ENCODE peak calls at places on chromosomes 13 and 19, in seven cellular contexts. Q, H, B, E, M, T and D are unnamed samples.

GRCh38 chr19:6362351-6362801 is 1.0 kb downstream of the CLPP start:
- DNase-seq in Q (peak), H (no peak), B (peak), E (no peak), M (no peak), T (no peak), D (no peak)

GRCh38 chr19:18422530-18423191 is 3.5 kb downstream of the SSBP4 start:
- DNase-seq in Q (peak), H (no peak), B (no peak), E (no peak), M (no peak), T (no peak), D (no peak)

GRCh38 chr19:10384580-10384979 is 4.2 kb upstream of the TYK2 start:
- DNase-seq in Q (no peak), H (no peak), B (no peak), E (no peak), M (no peak), T (no peak), D (no peak)

GRCh38 chr19:5407356-5407755 is 47.9 kb upstream of the ZNRF4 start:
- DNase-seq in Q (peak), H (peak), B (peak), E (no peak), M (peak), T (peak), D (peak)

GRCh38 chr19:48963371-48964204 is 1.5 kb upstream of the FTL start:
- DNase-seq in Q (no peak), H (peak), B (peak), E (no peak), M (peak), T (no peak), D (no peak)

GRCh38 chr19:56176881-56177280 is 1.1 kb downstream of the GALP start:
- DNase-seq in Q (no peak), H (no peak), B (no peak), E (no peak), M (no peak), T (no peak), D (no peak)

GRCh38 chr13:89746554-89746953 is 1600.9 kb upstream of the MIR17HG start:
- DNase-seq in Q (no peak), H (no peak), B (no peak), E (no peak), M (no peak), T (no peak), D (no peak)

GRCh38 chr19:11288349-11288748 is 7.6 kb upstream of the TSPAN16 start:
- DNase-seq in Q (no peak), H (peak), B (peak), E (no peak), M (peak), T (peak), D (peak)

GRCh38 chr13:112510002-112510780 is 77.8 kb downstream of the TUBGCP3 start:
- DNase-seq in Q (peak), H (peak), B (peak), E (peak), M (peak), T (peak), D (peak)

GRCh38 chr19:2690856-2691255 is 11.6 kb downstream of the GNG7 start:
- DNase-seq in Q (no peak), H (no peak), B (no peak), E (no peak), M (no peak), T (no peak), D (no peak)

GRCh38 chr13:24146961-24147569 is 13.5 kb upstream of the SPATA13 start:
- DNase-seq in Q (no peak), H (peak), B (no peak), E (no peak), M (no peak), T (no peak), D (no peak)

GRCh38 chr19:1503089-1503924 is 9.5 kb downstream of the ADAMTSL5 start:
- DNase-seq in Q (peak), H (no peak), B (peak), E (no peak), M (peak), T (peak), D (peak)

GRCh38 chr19:5155586-5156210 is 184.9 kb downstream of the PTPRS start:
- DNase-seq in Q (no peak), H (no peak), B (no peak), E (no peak), M (peak), T (peak), D (no peak)

GRCh38 chr19:14167013-14167593 is 30.7 kb upstream of the ASF1B start:
- DNase-seq in Q (no peak), H (no peak), B (no peak), E (no peak), M (peak), T (no peak), D (no peak)

GRCh38 chr19:46787331-46788100 is 878 bp downstream of the SLC1A5 start:
- DNase-seq in Q (peak), H (peak), B (peak), E (no peak), M (peak), T (peak), D (peak)

GRCh38 chr13:110458594-110459365 is 102.7 kb downstream of the RAB20 start:
- DNase-seq in Q (peak), H (no peak), B (no peak), E (no peak), M (no peak), T (no peak), D (no peak)

GRCh38 chr13:28530729-28531194 is 35.8 kb upstream of the FLT1 start:
- DNase-seq in Q (no peak), H (no peak), B (peak), E (no peak), M (no peak), T (no peak), D (no peak)

GRCh38 chr19:18414504-18415176 is 4.6 kb upstream of the SSBP4 start:
- DNase-seq in Q (no peak), H (no peak), B (peak), E (no peak), M (peak), T (no peak), D (peak)

GRCh38 chr19:39695759-39696158 is 8.5 kb upstream of the LGALS14 start:
- DNase-seq in Q (no peak), H (no peak), B (no peak), E (no peak), M (no peak), T (no peak), D (no peak)

GRCh38 chr19:43476606-43477005 is 11.2 kb upstream of the LYPD3 start:
- DNase-seq in Q (no peak), H (no peak), B (peak), E (peak), M (no peak), T (no peak), D (no peak)

GRCh38 chr19:29537181-29537580 is 11.4 kb downstream of the VSTM2B start:
- DNase-seq in Q (no peak), H (no peak), B (no peak), E (no peak), M (no peak), T (no peak), D (no peak)

GRCh38 chr19:16325161-16325527 is 518 bp downstream of the KLF2 start:
- DNase-seq in Q (peak), H (no peak), B (no peak), E (no peak), M (peak), T (peak), D (no peak)

GRCh38 chr13:41463823-41464602 is 6.7 kb downstream of the RGCC start:
- DNase-seq in Q (peak), H (no peak), B (no peak), E (no peak), M (no peak), T (no peak), D (no peak)

GRCh38 chr19:49475995-49476880 is 2.2 kb downstream of the FLT3LG start:
- DNase-seq in Q (peak), H (no peak), B (no peak), E (no peak), M (peak), T (peak), D (no peak)

GRCh38 chr19:11382898-11383705 is 1.0 kb downstream of the EPOR start:
- DNase-seq in Q (peak), H (no peak), B (peak), E (no peak), M (peak), T (peak), D (no peak)

GRCh38 chr19:40982594-40983101 is 8.4 kb upstream of the CYP2B6 start:
- DNase-seq in Q (no peak), H (peak), B (peak), E (no peak), M (peak), T (no peak), D (no peak)

GRCh38 chr13:64924401-64924800 is 2305.7 kb downstream of the PCDH9 start:
- DNase-seq in Q (no peak), H (no peak), B (no peak), E (no peak), M (no peak), T (no peak), D (no peak)

GRCh38 chr13:29959086-29959485 is 108.7 kb upstream of the UBL3 start:
- DNase-seq in Q (no peak), H (no peak), B (no peak), E (no peak), M (no peak), T (no peak), D (no peak)

GRCh38 chr13:25046274-25046984 is 49.5 kb upstream of the PABPC3 start:
- DNase-seq in Q (no peak), H (no peak), B (no peak), E (no peak), M (peak), T (peak), D (no peak)

GRCh38 chr19:8567522-8568172 is 9.6 kb downstream of the MYO1F start:
- DNase-seq in Q (no peak), H (no peak), B (no peak), E (no peak), M (no peak), T (no peak), D (no peak)

GRCh38 chr19:41327076-41327475 is 17.1 kb downstream of the CCDC97 start:
- DNase-seq in Q (no peak), H (no peak), B (no peak), E (no peak), M (no peak), T (no peak), D (no peak)

GRCh38 chr19:23810496-23810895 is 51.8 kb upstream of the ZNF681 start:
- DNase-seq in Q (no peak), H (no peak), B (no peak), E (no peak), M (no peak), T (no peak), D (no peak)

GRCh38 chr13:112897956-112898785 is 70.8 kb upstream of the MCF2L start:
- DNase-seq in Q (no peak), H (no peak), B (no peak), E (no peak), M (no peak), T (no peak), D (no peak)

GRCh38 chr13:112968910-112969691 is at the start of gene MCF2L:
- DNase-seq in Q (peak), H (peak), B (peak), E (no peak), M (peak), T (peak), D (no peak)

GRCh38 chr19:23718802-23719201 is 31.8 kb upstream of the ZNF675 start:
- DNase-seq in Q (no peak), H (no peak), B (no peak), E (no peak), M (no peak), T (no peak), D (no peak)

GRCh38 chr19:41570639-41571112 is 5.3 kb upstream of the CEACAM21 start:
- DNase-seq in Q (peak), H (peak), B (peak), E (peak), M (peak), T (peak), D (peak)

GRCh38 chr13:21054313-21054712 is 7.1 kb downstream of the LATS2 start:
- DNase-seq in Q (no peak), H (no peak), B (no peak), E (no peak), M (no peak), T (no peak), D (no peak)

GRCh38 chr13:21053231-21053630 is 8.2 kb downstream of the LATS2 start:
- DNase-seq in Q (no peak), H (peak), B (no peak), E (no peak), M (no peak), T (no peak), D (no peak)

GRCh38 chr13:21051675-21052074 is 9.7 kb downstream of the LATS2 start:
- DNase-seq in Q (no peak), H (no peak), B (no peak), E (no peak), M (no peak), T (no peak), D (no peak)

GRCh38 chr13:21055511-21056045 is 5.8 kb downstream of the LATS2 start:
- DNase-seq in Q (no peak), H (no peak), B (no peak), E (no peak), M (no peak), T (no peak), D (no peak)

GRCh38 chr13:21055016-21055415 is 6.4 kb downstream of the LATS2 start:
- DNase-seq in Q (no peak), H (no peak), B (peak), E (no peak), M (no peak), T (no peak), D (no peak)
- H3K4me3 ChIP-seq in Q (no peak), H (no peak), B (no peak), E (no peak), M (no peak), T (no peak), D (no peak)

GRCh38 chr13:26934096-26934495 is 173.5 kb upstream of the GPR12 start:
- DNase-seq in Q (no peak), H (no peak), B (no peak), E (no peak), M (no peak), T (no peak), D (no peak)
- H3K4me3 ChIP-seq in Q (no peak), H (no peak), B (no peak), E (no peak), M (no peak), T (no peak), D (no peak)

GRCh38 chr19:51627491-51628138 is 2.6 kb downstream of the SIGLEC5 start:
- DNase-seq in Q (no peak), H (no peak), B (no peak), E (no peak), M (no peak), T (no peak), D (no peak)
- H3K4me3 ChIP-seq in Q (no peak), H (no peak), B (no peak), E (no peak), M (no peak), T (no peak), D (no peak)

GRCh38 chr13:114115191-114115671 is 17.2 kb downstream of the RASA3 start:
- DNase-seq in Q (no peak), H (peak), B (peak), E (no peak), M (no peak), T (no peak), D (peak)

GRCh38 chr13:114112826-114113322 is 19.5 kb downstream of the RASA3 start:
- DNase-seq in Q (no peak), H (no peak), B (no peak), E (no peak), M (peak), T (no peak), D (no peak)

GRCh38 chr13:114115796-114116195 is 16.6 kb downstream of the RASA3 start:
- DNase-seq in Q (no peak), H (no peak), B (no peak), E (no peak), M (no peak), T (no peak), D (no peak)

GRCh38 chr13:114112231-114112825 is 20.1 kb downstream of the RASA3 start:
- DNase-seq in Q (no peak), H (no peak), B (no peak), E (no peak), M (peak), T (peak), D (no peak)

DNA sequence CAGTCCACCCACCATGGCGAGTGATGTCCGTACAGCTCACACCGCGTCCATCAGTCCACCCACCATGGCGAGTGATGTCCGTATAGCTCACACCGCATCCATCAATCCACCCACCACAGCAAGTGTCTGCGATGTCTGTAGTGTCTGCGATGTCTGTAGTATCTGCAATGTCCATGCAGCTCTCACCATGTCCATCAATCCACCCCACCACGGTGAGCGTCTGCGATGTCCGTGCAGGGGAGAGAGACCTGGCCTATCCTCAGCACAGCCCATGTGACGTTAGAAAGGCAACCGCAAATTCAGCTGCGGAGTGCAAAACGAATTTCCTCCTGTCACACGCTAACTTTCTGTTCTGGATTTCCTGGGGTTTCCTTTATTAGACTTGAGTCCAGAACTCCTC is 18.5 kb downstream of the RASA3 start:
- DNase-seq in Q (no peak), H (no peak), B (no peak), E (no peak), M (no peak), T (no peak), D (no peak)
- H3K4me3 ChIP-seq in Q (no peak), H (no peak), B (no peak), E (no peak), M (no peak), T (no peak), D (no peak)